ENCODE peak calls at places on chromosomes 2 and 18, in four cellular contexts. R is GM12878, O is K562, S is GM12891. C is an unnamed sample.

GRCh38 chr2:72220170-72220569 is 72.5 kb upstream of the CYP26B1 start:
- DNase-seq in R (no peak), O (peak; percentile 13), S (no peak), C (no peak)

GRCh38 chr2:204505946-204506345 is 39.3 kb upstream of the PARD3B start:
- DNase-seq in R (no peak), O (no peak), S (no peak), C (no peak)

GRCh38 chr18:10726198-10727068 is 200.6 kb downstream of the NAPG start:
- DNase-seq in R (no peak), O (no peak), S (no peak), C (no peak)

GRCh38 chr2:1940660-1941059 is 196.3 kb upstream of the PXDN start:
- DNase-seq in R (no peak), O (no peak), S (no peak), C (no peak)

GRCh38 chr18:58222439-58223125 is 178.6 kb downstream of the NEDD4L start:
- DNase-seq in R (no peak), O (no peak), S (no peak), C (no peak)

GRCh38 chr2:168060956-168061750 is 186.2 kb downstream of the STK39 start:
- DNase-seq in R (no peak), O (no peak), S (no peak), C (no peak)

GRCh38 chr2:133579295-133579694 is 11.0 kb upstream of the NCKAP5 start:
- DNase-seq in R (no peak), O (no peak), S (no peak), C (no peak)

GRCh38 chr2:96698221-96698861 is 41.5 kb downstream of the LMAN2L start:
- DNase-seq in R (no peak), O (no peak), S (no peak), C (no peak)

GRCh38 chr2:219658447-219658846 is 31.0 kb downstream of the SLC4A3 start:
- DNase-seq in R (no peak), O (no peak), S (no peak), C (no peak)

GRCh38 chr2:20626698-20627471 is 24.0 kb downstream of the HS1BP3 start:
- DNase-seq in R (no peak), O (no peak), S (no peak), C (no peak)

GRCh38 chr2:98297817-98298684 is 48.2 kb upstream of the CNGA3 start:
- DNase-seq in R (no peak), O (no peak), S (no peak), C (no peak)
- TF ChIP-seq SPI1 in R (no peak), O (no peak), S (no peak), C (no peak)

GRCh38 chr2:134717706-134718094 is 1.1 kb downstream of the TMEM163 start:
- DNase-seq in R (no peak), O (no peak), S (no peak), C (no peak)

GRCh38 chr2:134716716-134717585 is 1.8 kb downstream of the TMEM163 start:
- DNase-seq in R (no peak), O (no peak), S (no peak), C (no peak)

GRCh38 chr2:134715932-134716643 is 2.7 kb downstream of the TMEM163 start:
- DNase-seq in R (no peak), O (no peak), S (no peak), C (no peak)

GRCh38 chr2:134718956-134719814 is at the start of gene TMEM163:
- DNase-seq in R (no peak), O (peak; percentile 20), S (peak; percentile 71), C (no peak)

GRCh38 chr2:134718095-134718955 is 475 bp downstream of the TMEM163 start:
- DNase-seq in R (no peak), O (no peak), S (peak; percentile 43), C (peak; percentile 13)
- TF ChIP-seq SPI1 in R (no peak), O (no peak), S (no peak), C (no peak)

GRCh38 chr2:198659471-198659870 is 798.3 kb downstream of the SATB2 start:
- DNase-seq in R (no peak), O (no peak), S (no peak), C (no peak)
- TF ChIP-seq SPI1 in R (no peak), O (no peak), S (no peak), C (no peak)

GRCh38 chr2:142165790-142166189 is 35.0 kb upstream of the LRP1B start:
- DNase-seq in R (peak; percentile 37), O (no peak), S (no peak), C (peak; percentile 3)
- TF ChIP-seq SPI1 in R (no peak), O (no peak), S (no peak), C (no peak)

GRCh38 chr2:10478916-10479315 is 30.8 kb upstream of the ODC1 start:
- DNase-seq in R (no peak), O (no peak), S (no peak), C (no peak)

GRCh38 chr2:10482460-10482859 is 34.3 kb upstream of the ODC1 start:
- DNase-seq in R (no peak), O (no peak), S (no peak), C (no peak)

GRCh38 chr2:10481666-10482157 is 33.6 kb upstream of the ODC1 start:
- DNase-seq in R (no peak), O (no peak), S (no peak), C (no peak)

GRCh38 chr2:10481055-10481665 is 33.0 kb upstream of the ODC1 start:
- DNase-seq in R (no peak), O (no peak), S (no peak), C (no peak)

GRCh38 chr2:10480359-10480949 is 32.3 kb upstream of the ODC1 start:
- DNase-seq in R (no peak), O (no peak), S (no peak), C (no peak)
- TF ChIP-seq SPI1 in R (no peak), O (no peak), S (no peak), C (no peak)

DNA sequence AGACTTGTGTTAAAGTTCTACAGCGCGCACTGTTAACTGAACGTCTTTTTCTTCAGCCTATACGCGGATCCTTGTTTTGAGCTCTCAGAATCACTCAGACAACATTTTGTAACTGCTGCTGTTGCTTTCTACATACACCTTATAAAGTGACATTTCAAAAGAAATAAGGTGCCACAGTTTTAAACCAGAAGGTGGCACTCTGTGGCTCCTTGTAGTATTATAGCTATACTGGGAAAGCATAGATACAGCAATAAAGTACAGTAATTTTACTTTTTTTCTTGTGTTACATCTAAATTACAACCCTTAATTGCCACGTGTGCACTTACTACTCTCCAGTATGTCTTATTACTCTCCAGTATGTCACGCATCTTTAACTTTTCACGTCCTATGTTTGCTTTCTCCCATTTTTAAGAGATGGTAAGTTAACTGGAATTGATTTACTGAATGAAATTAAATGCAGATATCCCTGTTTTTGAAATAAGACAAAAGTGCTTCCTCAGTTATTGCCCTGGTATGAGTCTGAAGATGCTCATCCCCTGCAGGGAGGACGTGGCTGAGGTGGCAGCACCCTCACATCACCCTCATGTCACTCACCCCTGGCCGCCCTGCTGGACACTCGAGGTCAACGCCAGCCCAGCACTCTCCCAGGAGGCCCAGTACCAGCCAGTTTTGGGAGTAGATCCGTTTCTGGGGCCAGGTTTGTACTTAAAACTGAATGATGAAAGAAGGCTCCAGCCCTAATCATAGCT is 37.8 kb downstream of the GORASP2 start:
- DNase-seq in R (no peak), O (peak; percentile 49), S (no peak), C (no peak)
- TF ChIP-seq SPI1 in R (no peak), O (no peak), S (no peak), C (no peak)

DNA sequence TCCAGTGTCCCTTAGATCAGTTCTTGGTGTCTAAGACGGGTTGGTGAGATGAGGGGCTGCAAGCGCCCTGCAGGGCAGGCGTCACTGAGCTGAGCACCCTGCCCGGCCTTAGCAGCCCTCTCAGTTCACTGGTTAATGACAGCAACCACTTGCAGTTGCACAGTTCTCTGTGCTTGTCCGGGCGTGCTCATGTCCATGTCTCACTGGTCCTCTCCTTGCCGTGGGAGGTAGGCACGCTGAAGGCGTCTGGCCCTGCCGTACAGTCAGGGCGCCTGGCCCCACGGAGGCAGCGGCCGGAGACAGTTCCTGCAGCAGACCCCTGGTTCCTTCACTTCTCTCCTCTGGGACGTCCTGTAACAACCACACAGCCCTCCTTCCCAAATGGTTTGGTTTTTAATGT is 75.3 kb downstream of the ARHGEF4 start:
- DNase-seq in R (no peak), O (no peak), S (no peak), C (no peak)
- TF ChIP-seq SPI1 in R (no peak), O (no peak), S (no peak), C (no peak)

GRCh38 chr18:51433296-51433695 is 235.8 kb upstream of the MEX3C start:
- DNase-seq in R (no peak), O (no peak), S (no peak), C (no peak)

GRCh38 chr18:51438797-51439350 is 241.4 kb upstream of the MEX3C start:
- DNase-seq in R (no peak), O (no peak), S (no peak), C (no peak)

GRCh38 chr18:51433881-51434280 is 236.4 kb upstream of the MEX3C start:
- DNase-seq in R (no peak), O (no peak), S (no peak), C (no peak)

GRCh38 chr18:51437280-51438271 is 240.1 kb upstream of the MEX3C start:
- DNase-seq in R (no peak), O (no peak), S (no peak), C (no peak)
- TF ChIP-seq SPI1 in R (no peak), O (no peak), S (no peak), C (no peak)

GRCh38 chr2:12433641-12433990 is 283.1 kb upstream of the TRIB2 start:
- DNase-seq in R (no peak), O (no peak), S (no peak), C (no peak)

GRCh38 chr2:12432985-12433640 is 283.6 kb upstream of the TRIB2 start:
- DNase-seq in R (no peak), O (no peak), S (no peak), C (no peak)

GRCh38 chr2:12437144-12437543 is 279.6 kb upstream of the TRIB2 start:
- DNase-seq in R (no peak), O (no peak), S (no peak), C (no peak)

GRCh38 chr2:12436483-12436882 is 280.3 kb upstream of the TRIB2 start:
- DNase-seq in R (no peak), O (no peak), S (no peak), C (no peak)

GRCh38 chr2:12434609-12435008 is 282.1 kb upstream of the TRIB2 start:
- DNase-seq in R (no peak), O (peak; percentile 78), S (no peak), C (no peak)
- TF ChIP-seq SPI1 in R (no peak), O (no peak), S (no peak), C (no peak)

GRCh38 chr18:48375150-48375790 is 33.9 kb downstream of the ZBTB7C start:
- DNase-seq in R (no peak), O (no peak), S (no peak), C (no peak)
- TF ChIP-seq SPI1 in R (no peak), O (no peak), S (no peak), C (no peak)

C was measured in HL-60.